ENCODE peak calls at places on chromosome 19, in seven cellular contexts. One of them, this sample, is unnamed.
A peak's percentile ranks its signal among the peaks of the same experiment; 100 is the strongest.

GRCh38 chr19:57566396-57567256 is 7.0 kb upstream of the ZNF550 start:
- DNase-seq in neural crest cell: no peak
- DNase-seq in T-cell: no peak
- DNase-seq in activated CD8-positive, alpha-beta memory T cell treated with anti-CD3 and anti-CD28 coated beads for 1 hour: no peak
- DNase-seq in GM23338: peak; percentile 60
- DNase-seq in mucosa of gallbladder: no peak
- DNase-seq in iris pigment epithelial cell: peak; percentile 42
- DNase-seq in this sample: peak; percentile 57

GRCh38 chr19:2547033-2547680 is 71.2 kb downstream of the GADD45B start:
- DNase-seq in GM23338: no peak
- DNase-seq in T-cell: no peak
- DNase-seq in activated CD8-positive, alpha-beta memory T cell treated with anti-CD3 and anti-CD28 coated beads for 1 hour: no peak
- DNase-seq in iris pigment epithelial cell: no peak
- DNase-seq in neural crest cell: no peak
- DNase-seq in mucosa of gallbladder: no peak
- DNase-seq in this sample: no peak

GRCh38 chr19:55667511-55667910 is 7.5 kb upstream of the EPN1 start:
- DNase-seq in T-cell: no peak
- DNase-seq in iris pigment epithelial cell: no peak
- DNase-seq in activated CD8-positive, alpha-beta memory T cell treated with anti-CD3 and anti-CD28 coated beads for 1 hour: no peak
- DNase-seq in mucosa of gallbladder: no peak
- DNase-seq in GM23338: no peak
- DNase-seq in neural crest cell: no peak
- DNase-seq in this sample: no peak

GRCh38 chr19:48635966-48636858 is 967 bp downstream of the DBP start:
- DNase-seq in GM23338: peak; percentile 48
- DNase-seq in activated CD8-positive, alpha-beta memory T cell treated with anti-CD3 and anti-CD28 coated beads for 1 hour: no peak
- DNase-seq in iris pigment epithelial cell: no peak
- DNase-seq in neural crest cell: no peak
- DNase-seq in T-cell: no peak
- DNase-seq in mucosa of gallbladder: no peak
- DNase-seq in this sample: no peak

GRCh38 chr19:49512970-49513745 is 697 bp downstream of the FCGRT start:
- DNase-seq in neural crest cell: no peak
- DNase-seq in activated CD8-positive, alpha-beta memory T cell treated with anti-CD3 and anti-CD28 coated beads for 1 hour: no peak
- DNase-seq in T-cell: no peak
- DNase-seq in GM23338: peak; percentile 88
- DNase-seq in iris pigment epithelial cell: no peak
- DNase-seq in mucosa of gallbladder: no peak
- DNase-seq in this sample: peak; percentile 52

GRCh38 chr19:41310031-41310831 is at the start of gene CCDC97:
- DNase-seq in activated CD8-positive, alpha-beta memory T cell treated with anti-CD3 and anti-CD28 coated beads for 1 hour: peak; percentile 80
- DNase-seq in iris pigment epithelial cell: peak; percentile 83
- DNase-seq in neural crest cell: peak; percentile 88
- DNase-seq in T-cell: peak; percentile 84
- DNase-seq in mucosa of gallbladder: peak; percentile 87
- DNase-seq in GM23338: peak; percentile 93
- DNase-seq in this sample: peak; percentile 90

GRCh38 chr19:34096020-34096915 is 76.0 kb upstream of the LSM14A start:
- DNase-seq in mucosa of gallbladder: no peak
- DNase-seq in activated CD8-positive, alpha-beta memory T cell treated with anti-CD3 and anti-CD28 coated beads for 1 hour: no peak
- DNase-seq in T-cell: no peak
- DNase-seq in GM23338: peak; percentile 83
- DNase-seq in iris pigment epithelial cell: peak; percentile 53
- DNase-seq in neural crest cell: no peak
- DNase-seq in this sample: peak; percentile 74

GRCh38 chr19:6393982-6394412 is 1.0 kb upstream of the GTF2F1 start:
- DNase-seq in mucosa of gallbladder: no peak
- DNase-seq in T-cell: no peak
- DNase-seq in neural crest cell: no peak
- DNase-seq in activated CD8-positive, alpha-beta memory T cell treated with anti-CD3 and anti-CD28 coated beads for 1 hour: no peak
- DNase-seq in iris pigment epithelial cell: no peak
- DNase-seq in GM23338: no peak
- DNase-seq in this sample: no peak

GRCh38 chr19:2575734-2576481 is 100.0 kb downstream of the GADD45B start:
- DNase-seq in T-cell: no peak
- DNase-seq in GM23338: no peak
- DNase-seq in iris pigment epithelial cell: peak; percentile 96
- DNase-seq in activated CD8-positive, alpha-beta memory T cell treated with anti-CD3 and anti-CD28 coated beads for 1 hour: no peak
- DNase-seq in neural crest cell: no peak
- DNase-seq in mucosa of gallbladder: peak; percentile 72
- DNase-seq in this sample: peak; percentile 62

GRCh38 chr19:11092181-11092538 is 2.9 kb downstream of the LDLR start:
- DNase-seq in GM23338: no peak
- DNase-seq in T-cell: peak; percentile 25
- DNase-seq in mucosa of gallbladder: peak; percentile 29
- DNase-seq in iris pigment epithelial cell: peak; percentile 76
- DNase-seq in activated CD8-positive, alpha-beta memory T cell treated with anti-CD3 and anti-CD28 coated beads for 1 hour: no peak
- DNase-seq in neural crest cell: no peak
- DNase-seq in this sample: peak; percentile 92

GRCh38 chr19:17117250-17117789 is 41.7 kb downstream of the MYO9B start:
- DNase-seq in GM23338: no peak
- DNase-seq in iris pigment epithelial cell: no peak
- DNase-seq in mucosa of gallbladder: no peak
- DNase-seq in activated CD8-positive, alpha-beta memory T cell treated with anti-CD3 and anti-CD28 coated beads for 1 hour: no peak
- DNase-seq in T-cell: no peak
- DNase-seq in neural crest cell: no peak
- DNase-seq in this sample: no peak

This sample was measured in dermis blood vessel endothelial cell.